ENCODE peak calls at places on chromosome 11, in seven cellular contexts. V is AG10803; F is nephron progenitor cell; N is myocyte; M is SJSA1; J is activated T-helper 9 cell treated with anti-CD3 and anti-CD28 coated beads, Interleukin-2, amount 50 U/mL, for 16 hours; Z is hepatocyte. H is an unnamed sample.

GRCh38 chr11:76206327-76207081 is at the start of gene WNT11:
- DNase-seq in M (no peak), V (no peak), F (peak; percentile 90), N (peak; percentile 35), Z (peak; percentile 82), J (no peak), H (peak; percentile 11)

GRCh38 chr11:85263328-85263727 is 363.8 kb downstream of the DLG2 start:
- DNase-seq in V (no peak), N (no peak), F (no peak), M (no peak), Z (no peak), J (no peak), H (no peak)

GRCh38 chr11:75133976-75134375 is 16.9 kb upstream of the SLCO2B1 start:
- DNase-seq in V (no peak), N (peak; percentile 9), F (no peak), J (no peak), Z (no peak), M (no peak), H (peak; percentile 8)

GRCh38 chr11:25319068-25319467 is 822.2 kb downstream of the LUZP2 start:
- DNase-seq in N (no peak), M (no peak), V (no peak), F (no peak), Z (no peak), J (no peak), H (no peak)

GRCh38 chr11:9905562-9905961 is 241.7 kb downstream of the SWAP70 start:
- DNase-seq in N (no peak), V (peak; percentile 70), Z (no peak), M (peak; percentile 83), J (no peak), F (no peak), H (no peak)

GRCh38 chr11:17171342-17171741 is 36.4 kb downstream of the PIK3C2A start:
- DNase-seq in M (peak; percentile 87), J (no peak), Z (no peak), F (no peak), N (no peak), V (peak; percentile 73), H (no peak)

GRCh38 chr11:128568166-128568778 is 19.1 kb downstream of the ETS1 start:
- DNase-seq in F (peak; percentile 35), Z (no peak), M (no peak), V (no peak), N (no peak), J (no peak), H (no peak)

GRCh38 chr11:118522571-118523072 is 4.7 kb upstream of the TTC36 start:
- DNase-seq in M (no peak), J (no peak), F (peak; percentile 21), V (peak; percentile 29), N (peak; percentile 83), Z (peak; percentile 41), H (no peak)

GRCh38 chr11:110712643-110713468 is 619 bp upstream of the ARHGAP20 start:
- DNase-seq in N (peak; percentile 51), J (no peak), Z (peak; percentile 44), V (peak; percentile 1), M (peak; percentile 48), F (peak; percentile 7), H (no peak)

GRCh38 chr11:17479284-17480214 is 2.9 kb upstream of the ABCC8 start:
- DNase-seq in Z (peak; percentile 57), M (peak; percentile 34), F (peak; percentile 80), V (no peak), J (no peak), N (peak; percentile 40), H (no peak)

GRCh38 chr11:115324569-115325432 is 179.4 kb downstream of the CADM1 start:
- DNase-seq in V (peak; percentile 61), N (peak; percentile 65), M (peak; percentile 9), F (peak; percentile 30), J (no peak), Z (peak; percentile 81), H (no peak)

GRCh38 chr11:69353696-69354544 is 60.0 kb downstream of the MYEOV start:
- DNase-seq in V (no peak), J (no peak), M (no peak), N (no peak), Z (no peak), F (no peak), H (no peak)

GRCh38 chr11:70326365-70326803 is 55.9 kb downstream of the PPFIA1 start:
- DNase-seq in N (peak; percentile 35), M (no peak), V (peak; percentile 88), Z (peak; percentile 21), J (no peak), F (no peak), H (no peak)

GRCh38 chr11:47408598-47409439 is 429 bp downstream of the SLC39A13 start:
- DNase-seq in N (peak; percentile 78), Z (peak; percentile 71), F (peak; percentile 47), J (no peak), V (peak; percentile 87), M (peak; percentile 65), H (peak; percentile 73)

GRCh38 chr11:16945671-16946469 is 68.3 kb downstream of the PLEKHA7 start:
- DNase-seq in Z (peak; percentile 86), J (no peak), F (peak; percentile 55), N (peak; percentile 53), V (peak; percentile 38), M (peak; percentile 48), H (peak; percentile 63)

GRCh38 chr11:120249279-120250022 is 9.5 kb downstream of the POU2F3 start:
- DNase-seq in F (no peak), Z (no peak), N (no peak), M (no peak), J (no peak), V (no peak), H (no peak)

GRCh38 chr11:41943671-41944070 is 484.2 kb upstream of the LRRC4C start:
- DNase-seq in F (no peak), J (no peak), N (no peak), Z (no peak), V (no peak), M (no peak), H (no peak)

H was measured in stimulated activated effector memory CD8-positive, alpha-beta T cell treated with anti-CD3 and anti-CD28 coated beads, Interleukin-12 subunit alpha, Interleukin-12 subunit beta, amount 100 ng/mL, for 72 hours.